ENCODE peak calls at places on chromosome 9, in five cellular contexts. C is IMR-90, V is neuronal stem cell, A is H1, P is H9. J is an unnamed sample.
A peak's percentile ranks its signal among the peaks of the same experiment; 100 is the strongest.

GRCh38 chr9:132946624-132947295 is 2.3 kb upstream of the TSC1 start:
- DNase-seq in C (peak; percentile 56), V (peak; percentile 26), A (peak; percentile 9), P (peak; percentile 47), J (no peak)

GRCh38 chr9:79623799-79624721 is 52.3 kb downstream of the TLE4 start:
- DNase-seq in C (no peak), V (no peak), A (no peak), P (no peak), J (no peak)

GRCh38 chr9:92947268-92948031 is at the start of gene FGD3:
- DNase-seq in C (no peak), V (no peak), A (no peak), P (peak; percentile 49), J (no peak)

GRCh38 chr9:87497604-87498045 is at the start of gene DAPK1:
- DNase-seq in C (no peak), V (peak; percentile 72), A (no peak), P (peak; percentile 83), J (peak; percentile 84)

GRCh38 chr9:108780949-108781734 is 74.6 kb downstream of the ACTL7B start:
- DNase-seq in C (no peak), V (no peak), A (no peak), P (no peak), J (no peak)

GRCh38 chr9:123360161-123361085 is 4.4 kb downstream of the CRB2 start:
- DNase-seq in C (no peak), V (peak; percentile 95), A (peak; percentile 91), P (peak; percentile 99), J (no peak)

GRCh38 chr9:100739208-100739607 is 161.3 kb downstream of the CAVIN4 start:
- DNase-seq in C (no peak), V (no peak), A (no peak), P (no peak), J (peak; percentile 39)

GRCh38 chr9:16358751-16359150 is 511.7 kb downstream of the BNC2 start:
- DNase-seq in C (no peak), V (no peak), A (no peak), P (peak; percentile 5), J (no peak)

GRCh38 chr9:15873573-15874177 is 320.8 kb downstream of the CCDC171 start:
- DNase-seq in C (peak; percentile 74), V (peak; percentile 30), A (no peak), P (no peak), J (peak; percentile 82)

GRCh38 chr9:106287108-106287631 is 575.8 kb upstream of the ZNF462 start:
- DNase-seq in C (no peak), V (no peak), A (no peak), P (no peak), J (no peak)

GRCh38 chr9:87678650-87679355 is 47.1 kb upstream of the CTSL start:
- DNase-seq in C (peak; percentile 74), V (peak; percentile 65), A (no peak), P (peak; percentile 59), J (peak; percentile 84)

GRCh38 chr9:114081441-114082016 is 3.4 kb upstream of the AMBP start:
- DNase-seq in C (no peak), V (no peak), A (no peak), P (peak; percentile 13), J (no peak)

GRCh38 chr9:74493512-74493911 is 3.6 kb upstream of the RORB start:
- DNase-seq in C (no peak), V (no peak), A (no peak), P (peak; percentile 52), J (no peak)

GRCh38 chr9:119556129-119556875 is 187.1 kb upstream of the BRINP1 start:
- DNase-seq in C (peak; percentile 18), V (peak; percentile 71), A (peak; percentile 59), P (peak; percentile 88), J (peak; percentile 67)

GRCh38 chr9:92983984-92984589 is 36.8 kb downstream of the FGD3 start:
- DNase-seq in C (peak; percentile 3), V (peak; percentile 35), A (no peak), P (no peak), J (no peak)

GRCh38 chr9:35828716-35829083 is at the start of gene FAM221B:
- DNase-seq in C (no peak), V (peak; percentile 77), A (no peak), P (peak; percentile 86), J (no peak)

GRCh38 chr9:76419782-76420380 is 25.7 kb upstream of the RFK start:
- DNase-seq in C (no peak), V (no peak), A (no peak), P (no peak), J (peak; percentile 67)

GRCh38 chr9:98570663-98571440 is 137.9 kb downstream of the GABBR2 start:
- DNase-seq in C (no peak), V (no peak), A (no peak), P (peak; percentile 67), J (no peak)

GRCh38 chr9:108973876-108974275 is 39.4 kb downstream of the CTNNAL1 start:
- DNase-seq in C (no peak), V (no peak), A (no peak), P (no peak), J (no peak)

GRCh38 chr9:106976772-106977171 is 113.8 kb downstream of the ZNF462 start:
- DNase-seq in C (no peak), V (no peak), A (no peak), P (no peak), J (no peak)

GRCh38 chr9:6605202-6605601 is 40.3 kb downstream of the GLDC start:
- DNase-seq in C (no peak), V (no peak), A (no peak), P (no peak), J (no peak)

GRCh38 chr9:88574993-88575392 is 40.0 kb downstream of the NXNL2 start:
- DNase-seq in C (peak; percentile 74), V (no peak), A (no peak), P (no peak), J (no peak)

GRCh38 chr9:17614929-17615328 is 36.1 kb downstream of the SH3GL2 start:
- DNase-seq in C (peak; percentile 6), V (no peak), A (no peak), P (no peak), J (no peak)

GRCh38 chr9:15909297-15909696 is 356.5 kb downstream of the CCDC171 start:
- DNase-seq in C (peak; percentile 11), V (no peak), A (no peak), P (no peak), J (peak; percentile 7)

GRCh38 chr9:80797841-80798688 is 891.3 kb downstream of the TLE1 start:
- DNase-seq in C (peak; percentile 63), V (no peak), A (no peak), P (no peak), J (no peak)

GRCh38 chr9:4762889-4763521 is 22.0 kb upstream of the AK3 start:
- DNase-seq in C (no peak), V (peak; percentile 1), A (no peak), P (peak; percentile 87), J (peak; percentile 65)

GRCh38 chr9:79644601-79645000 is 72.8 kb downstream of the TLE4 start:
- DNase-seq in C (no peak), V (no peak), A (no peak), P (no peak), J (no peak)

GRCh38 chr9:102483666-102484065 is 511.5 kb upstream of the CYLC2 start:
- DNase-seq in C (no peak), V (no peak), A (no peak), P (no peak), J (no peak)

GRCh38 chr9:21744874-21745273 is 57.6 kb upstream of the MTAP start:
- DNase-seq in C (peak; percentile 7), V (no peak), A (no peak), P (no peak), J (no peak)

GRCh38 chr9:35940474-35941467 is 17.2 kb downstream of the OR2S2 start:
- DNase-seq in C (no peak), V (no peak), A (no peak), P (no peak), J (peak; percentile 84)

GRCh38 chr9:93229636-93230035 is 45.7 kb downstream of the WNK2 start:
- DNase-seq in C (no peak), V (no peak), A (no peak), P (no peak), J (no peak)

GRCh38 chr9:99259231-99259918 is 37.3 kb downstream of the SEC61B start:
- DNase-seq in C (no peak), V (no peak), A (no peak), P (peak; percentile 61), J (no peak)

GRCh38 chr9:132547436-132547835 is 35.0 kb upstream of the BARHL1 start:
- DNase-seq in C (no peak), V (no peak), A (no peak), P (no peak), J (no peak)

DNA sequence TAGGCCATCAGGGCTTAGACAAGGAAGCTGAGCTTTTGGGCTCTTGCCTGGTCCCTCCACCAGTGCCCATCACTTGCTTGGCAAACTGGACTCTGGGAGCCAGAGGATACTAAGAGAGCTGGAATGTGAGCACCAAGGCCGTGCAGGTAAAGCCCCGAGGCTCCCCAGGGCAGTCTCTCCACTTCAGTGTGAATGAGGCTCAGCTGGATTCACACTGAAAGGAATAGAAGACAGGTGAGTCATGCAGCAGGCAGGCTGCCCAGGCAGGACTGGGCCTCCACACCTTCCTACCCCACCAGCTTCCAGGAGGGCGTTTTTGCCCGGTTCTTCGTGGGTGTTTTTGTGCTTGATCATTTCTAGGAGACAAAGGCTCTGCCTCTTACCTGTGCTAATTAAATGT is 7.3 kb upstream of the CTSV start:
- DNase-seq in C (peak; percentile 7), V (no peak), A (peak; percentile 69), P (peak; percentile 90), J (peak; percentile 98)
- H3K18ac ChIP-seq in C (no peak overlapping the region), V (no peak overlapping the region), A (peak overlapping the region; percentile 25), P (no peak overlapping the region), J (no peak overlapping the region)

GRCh38 chr9:26535146-26535545 is 357.5 kb downstream of the CAAP1 start:
- DNase-seq in C (no peak), V (no peak), A (no peak), P (no peak), J (no peak)
- H3K4me2 ChIP-seq in C (no peak overlapping the region), V (no peak overlapping the region), A (no peak overlapping the region), P (no peak overlapping the region), J (no peak overlapping the region)

DNA sequence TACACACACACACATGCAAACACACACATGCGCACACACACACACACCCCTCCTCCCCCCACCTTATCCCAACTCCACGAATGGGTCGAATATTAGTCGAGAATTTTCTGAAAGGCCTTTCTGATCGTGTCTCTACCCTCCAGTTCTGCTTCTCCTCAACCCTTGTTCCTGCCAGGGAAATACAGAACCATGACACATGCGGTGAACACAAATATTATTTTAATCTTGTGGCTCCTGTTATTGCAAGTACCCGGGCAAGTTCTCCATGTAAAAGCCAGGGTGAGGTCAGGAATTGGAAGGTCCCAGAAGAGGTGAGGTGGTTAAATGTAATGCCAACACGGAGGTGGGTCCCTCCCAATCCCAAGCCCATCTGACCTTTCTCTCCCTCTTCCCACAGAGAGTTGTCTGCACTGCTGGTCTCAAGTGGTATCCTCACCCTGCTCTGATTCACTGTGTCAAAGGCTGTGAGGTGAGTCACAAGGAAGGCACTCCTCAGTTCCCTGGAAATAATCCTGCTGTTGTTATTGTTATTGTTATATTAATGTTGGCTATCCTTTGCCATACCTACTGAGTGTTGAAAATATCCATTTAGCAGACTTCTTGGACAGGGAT is 223.7 kb downstream of the PAPPA start:
- DNase-seq in C (peak; percentile 75), V (no peak), A (no peak), P (no peak), J (no peak)
- H3K18ac ChIP-seq in C (no peak overlapping the region), V (no peak overlapping the region), A (no peak overlapping the region), P (no peak overlapping the region), J (no peak overlapping the region)

GRCh38 chr9:121739971-121740370 is 88.5 kb downstream of the DAB2IP start:
- DNase-seq in C (no peak), V (no peak), A (no peak), P (no peak), J (no peak)
- H3K4me2 ChIP-seq in C (no peak overlapping the region), V (no peak overlapping the region), A (no peak overlapping the region), P (no peak overlapping the region), J (no peak overlapping the region)

GRCh38 chr9:20117482-20117881 is 328.6 kb upstream of the SLC24A2 start:
- DNase-seq in C (no peak), V (no peak), A (no peak), P (no peak), J (no peak)
- H3K18ac ChIP-seq in C (no peak overlapping the region), V (no peak overlapping the region), A (no peak overlapping the region), P (no peak overlapping the region), J (no peak overlapping the region)